ENCODE peak calls at places on chromosomes 11 and 22, in eight cellular contexts. One of them, this sample, is unnamed.

GRCh38 chr11:104968856-104969776 is 742 bp upstream of the CASP4 start:
- DNase-seq in GM20000: peak
- DNase-seq in pancreas: peak
- DNase-seq in EL: peak
- DNase-seq in colonic mucosa: peak
- DNase-seq in H7: peak
- DNase-seq in memory B cell: no peak
- DNase-seq in GM03348: peak
- DNase-seq in this sample: no peak

GRCh38 chr11:63858628-63859550 is 20.0 kb downstream of the MARK2 start:
- DNase-seq in GM20000: no peak
- DNase-seq in pancreas: no peak
- DNase-seq in EL: peak
- DNase-seq in colonic mucosa: peak
- DNase-seq in H7: no peak
- DNase-seq in memory B cell: no peak
- DNase-seq in GM03348: no peak
- DNase-seq in this sample: no peak

GRCh38 chr11:65291613-65292012 is 23.1 kb upstream of the CDC42EP2 start:
- DNase-seq in GM20000: no peak
- DNase-seq in pancreas: no peak
- DNase-seq in EL: peak
- DNase-seq in colonic mucosa: no peak
- DNase-seq in H7: no peak
- DNase-seq in memory B cell: no peak
- DNase-seq in GM03348: peak
- DNase-seq in this sample: no peak

GRCh38 chr11:78492973-78493372 is 75.4 kb upstream of the GAB2 start:
- DNase-seq in GM20000: no peak
- DNase-seq in pancreas: no peak
- DNase-seq in EL: no peak
- DNase-seq in colonic mucosa: no peak
- DNase-seq in H7: no peak
- DNase-seq in memory B cell: no peak
- DNase-seq in GM03348: no peak
- DNase-seq in this sample: no peak

GRCh38 chr11:115612331-115612730 is 108.1 kb upstream of the CADM1 start:
- DNase-seq in GM20000: no peak
- DNase-seq in pancreas: no peak
- DNase-seq in EL: no peak
- DNase-seq in colonic mucosa: no peak
- DNase-seq in H7: peak
- DNase-seq in memory B cell: no peak
- DNase-seq in GM03348: no peak
- DNase-seq in this sample: no peak

GRCh38 chr11:132961453-132961852 is 570.8 kb downstream of the OPCML start:
- DNase-seq in GM20000: no peak
- DNase-seq in pancreas: no peak
- DNase-seq in EL: no peak
- DNase-seq in colonic mucosa: no peak
- DNase-seq in H7: no peak
- DNase-seq in memory B cell: no peak
- DNase-seq in GM03348: no peak
- DNase-seq in this sample: no peak

GRCh38 chr11:27963370-27963769 is 144.6 kb downstream of the KIF18A start:
- DNase-seq in GM20000: no peak
- DNase-seq in pancreas: no peak
- DNase-seq in EL: no peak
- DNase-seq in colonic mucosa: no peak
- DNase-seq in H7: no peak
- DNase-seq in memory B cell: no peak
- DNase-seq in GM03348: no peak
- DNase-seq in this sample: no peak

GRCh38 chr22:36541831-36542391 is 12.9 kb upstream of the EIF3D start:
- DNase-seq in GM20000: no peak
- DNase-seq in pancreas: no peak
- DNase-seq in EL: peak
- DNase-seq in colonic mucosa: no peak
- DNase-seq in H7: no peak
- DNase-seq in memory B cell: no peak
- DNase-seq in GM03348: peak
- DNase-seq in this sample: peak

GRCh38 chr11:45155058-45155551 is 8.7 kb downstream of the PRDM11 start:
- DNase-seq in GM20000: no peak
- DNase-seq in pancreas: no peak
- DNase-seq in EL: no peak
- DNase-seq in colonic mucosa: peak
- DNase-seq in H7: no peak
- DNase-seq in memory B cell: no peak
- DNase-seq in GM03348: no peak
- DNase-seq in this sample: no peak

GRCh38 chr22:47084226-47084625 is 321.8 kb downstream of the TBC1D22A start:
- DNase-seq in GM20000: no peak
- DNase-seq in pancreas: no peak
- DNase-seq in EL: no peak
- DNase-seq in colonic mucosa: no peak
- DNase-seq in H7: peak
- DNase-seq in memory B cell: no peak
- DNase-seq in GM03348: no peak
- DNase-seq in this sample: no peak

GRCh38 chr22:43186272-43187170 is at the start of gene TTLL12:
- DNase-seq in GM20000: peak
- DNase-seq in pancreas: peak
- DNase-seq in EL: peak
- DNase-seq in colonic mucosa: no peak
- DNase-seq in H7: peak
- DNase-seq in memory B cell: peak
- DNase-seq in GM03348: peak
- DNase-seq in this sample: peak

GRCh38 chr11:95884364-95884763 is 39.5 kb downstream of the MTMR2 start:
- DNase-seq in GM20000: no peak
- DNase-seq in pancreas: no peak
- DNase-seq in EL: peak
- DNase-seq in colonic mucosa: no peak
- DNase-seq in H7: no peak
- DNase-seq in memory B cell: no peak
- DNase-seq in GM03348: peak
- DNase-seq in this sample: no peak

GRCh38 chr22:40325315-40325714 is 21.0 kb upstream of the ADSL start:
- DNase-seq in GM20000: peak
- DNase-seq in pancreas: no peak
- DNase-seq in EL: no peak
- DNase-seq in colonic mucosa: no peak
- DNase-seq in H7: peak
- DNase-seq in memory B cell: no peak
- DNase-seq in GM03348: no peak
- DNase-seq in this sample: peak

GRCh38 chr11:69986421-69987229 is 91.5 kb upstream of the ANO1 start:
- DNase-seq in GM20000: no peak
- DNase-seq in pancreas: no peak
- DNase-seq in EL: no peak
- DNase-seq in colonic mucosa: no peak
- DNase-seq in H7: peak
- DNase-seq in memory B cell: no peak
- DNase-seq in GM03348: no peak
- DNase-seq in this sample: no peak

This sample was measured in stimulated activated CD4-positive, alpha-beta T cell treated with anti-CD3 and anti-CD28 coated beads, Interleukin-4, amount 100 ng/mL, for 48 hours.